ENCODE peak calls at places on chromosomes 7 and 10, in five cellular contexts. S, V, K, N and D are unnamed samples.

GRCh38 chr7:155734445-155734809 is 77.8 kb downstream of the SHH start:
- DNase-seq in S (no peak), V (no peak), K (no peak), N (no peak), D (no peak)

GRCh38 chr7:94160719-94161435 is 156.7 kb upstream of the BET1 start:
- DNase-seq in N (no peak), S (no peak), V (no peak), K (no peak), D (no peak)

GRCh38 chr10:104483582-104483981 is 129.9 kb downstream of the CFAP58 start:
- DNase-seq in S (no peak), K (no peak), V (no peak), N (peak; percentile 2), D (no peak)

GRCh38 chr7:22351878-22352277 is 5.1 kb downstream of the RAPGEF5 start:
- DNase-seq in K (no peak), S (no peak), V (no peak), N (no peak), D (no peak)

GRCh38 chr7:157228864-157229422 is 90.2 kb downstream of the UBE3C start:
- DNase-seq in N (no peak), S (no peak), K (no peak), V (no peak), D (no peak)

GRCh38 chr10:43272030-43272429 is 5.2 kb upstream of the RASGEF1A start:
- DNase-seq in S (no peak), V (no peak), K (no peak), N (no peak), D (no peak)

GRCh38 chr7:74174606-74175082 is 488 bp downstream of the EIF4H start:
- DNase-seq in S (no peak), K (no peak), V (peak; percentile 71), N (peak; percentile 36), D (no peak)

GRCh38 chr7:125773113-125773800 is 843.6 kb upstream of the POT1 start:
- DNase-seq in K (no peak), N (no peak), S (no peak), V (no peak), D (no peak)

GRCh38 chr10:84196083-84196482 is 1.7 kb downstream of the CDHR1 start:
- DNase-seq in K (no peak), V (no peak), N (no peak), S (no peak), D (no peak)

GRCh38 chr10:111885919-111886318 is 297.6 kb downstream of the GPAM start:
- DNase-seq in N (no peak), V (no peak), K (no peak), S (no peak), D (no peak)

GRCh38 chr10:71397340-71398212 is 856 bp downstream of the CDH23 start:
- DNase-seq in K (no peak), V (no peak), N (no peak), S (no peak), D (no peak)

GRCh38 chr7:108402865-108403264 is 53.4 kb downstream of the NRCAM start:
- DNase-seq in V (no peak), S (no peak), K (no peak), N (peak; percentile 16), D (no peak)

DNA sequence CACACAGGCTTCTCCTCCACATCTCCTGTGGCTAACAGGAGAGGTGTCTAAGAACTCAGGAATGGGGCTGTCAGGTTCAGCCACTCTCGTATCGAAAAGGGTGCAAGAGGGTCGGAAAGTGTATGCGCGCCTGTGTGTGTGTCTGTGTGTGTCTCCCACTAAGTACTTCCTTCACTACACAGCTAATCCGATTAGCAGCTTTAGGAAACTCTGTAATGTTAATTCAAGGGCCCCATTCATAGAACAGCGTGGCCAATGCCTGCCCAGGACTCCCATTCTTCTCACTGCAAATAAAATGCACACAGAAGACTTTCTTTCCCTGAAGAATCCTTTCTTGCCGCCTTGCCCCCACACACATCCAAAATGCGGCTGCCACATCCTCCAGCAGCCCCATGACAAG is 39.9 kb downstream of the TLL2 start:
- DNase-seq in S (no peak), N (no peak), V (no peak), K (no peak), D (no peak)
- H3K27ac ChIP-seq in S (no peak overlapping the region), N (no peak overlapping the region), V (no peak overlapping the region), K (no peak overlapping the region), D (no peak overlapping the region)

DNA sequence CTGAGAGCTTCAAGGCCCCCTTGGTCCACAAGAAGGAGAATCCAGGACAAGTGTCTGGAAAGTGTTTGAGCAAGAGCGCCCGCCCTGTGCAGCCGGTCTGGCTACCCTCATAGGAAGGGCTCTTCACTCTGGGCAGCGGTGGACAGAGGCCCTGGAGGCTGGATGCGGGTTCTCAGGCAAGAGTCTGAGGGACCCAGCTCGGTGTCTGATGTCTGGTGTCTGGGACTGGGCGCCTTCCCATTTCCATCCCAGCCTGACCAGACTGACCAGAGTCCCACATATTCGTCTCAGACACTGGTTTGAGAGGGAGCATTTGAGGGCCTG is 59.8 kb downstream of the HK1 start:
- DNase-seq in S (no peak), N (no peak), K (no peak), V (no peak), D (no peak)
- H3K27ac ChIP-seq in S (no peak overlapping the region), N (no peak overlapping the region), K (peak overlapping the region; percentile 11), V (peak overlapping the region; percentile 54), D (peak overlapping the region; percentile 90)

DNA sequence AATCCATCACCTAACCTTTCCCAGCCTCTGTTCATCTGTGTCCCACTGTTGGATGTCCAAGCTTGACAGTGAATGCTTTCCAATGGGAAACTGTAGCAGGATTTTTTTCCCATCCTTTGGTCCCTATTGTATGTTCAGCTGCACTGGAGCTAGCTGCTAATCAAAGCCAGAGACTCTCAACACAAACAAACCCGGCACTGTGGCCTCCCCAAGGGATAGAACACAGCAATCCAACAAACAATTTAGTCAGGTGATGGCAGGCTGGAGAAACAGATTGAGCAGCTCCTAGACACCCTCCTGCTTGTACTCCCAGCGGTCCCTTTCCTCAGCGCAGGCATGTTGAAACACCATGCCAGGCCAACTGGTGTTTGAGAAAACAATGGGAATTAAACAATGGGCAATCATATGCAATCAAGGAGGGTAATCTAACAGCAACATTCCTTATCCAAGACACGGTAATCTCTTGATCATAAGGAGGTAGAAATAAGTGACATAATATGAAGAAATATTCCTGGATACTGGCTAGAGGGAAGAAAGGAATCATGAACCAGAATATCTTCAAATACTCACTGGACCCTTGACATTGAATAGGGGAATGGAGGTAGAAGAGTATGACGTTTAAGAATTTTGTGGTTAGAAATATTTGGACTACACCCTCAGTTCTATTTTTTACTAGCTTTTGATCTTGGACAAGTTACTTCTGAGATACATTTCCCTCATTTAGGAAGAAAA is 15.0 kb downstream of the PTN start:
- DNase-seq in K (peak; percentile 29), V (no peak), S (no peak), N (no peak), D (no peak)
- H3K27ac ChIP-seq in K (no peak overlapping the region), V (no peak overlapping the region), S (no peak overlapping the region), N (no peak overlapping the region), D (no peak overlapping the region)

GRCh38 chr7:51224811-51225581 is 91.6 kb downstream of the COBL start:
- DNase-seq in V (no peak), S (no peak), N (peak; percentile 76), K (no peak), D (peak; percentile 41)
- H3K27ac ChIP-seq in V (no peak overlapping the region), S (no peak overlapping the region), N (no peak overlapping the region), K (no peak overlapping the region), D (peak overlapping the region; percentile 44)

DNA sequence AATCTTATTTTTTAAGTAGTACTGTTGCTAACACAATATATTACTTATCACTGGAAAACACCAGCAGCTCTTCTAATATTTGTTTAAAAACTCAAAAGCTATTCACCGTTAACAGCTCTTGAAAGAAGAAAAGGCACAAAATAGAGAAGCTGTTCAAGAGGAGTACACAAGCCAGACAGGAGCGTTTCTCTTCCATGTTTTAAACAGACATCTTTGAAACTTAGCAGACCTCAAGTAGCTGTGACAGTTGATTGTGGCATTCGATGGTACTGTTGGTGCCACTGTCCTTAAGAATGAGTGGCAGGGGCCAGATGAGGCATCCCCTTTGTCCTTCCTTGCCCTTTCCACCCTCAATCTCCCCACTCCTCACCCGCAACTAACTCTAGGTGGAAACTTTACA is 81.6 kb upstream of the PRR15 start:
- DNase-seq in S (no peak), N (no peak), V (no peak), K (no peak), D (no peak)
- H3K27ac ChIP-seq in S (no peak overlapping the region), N (no peak overlapping the region), V (no peak overlapping the region), K (no peak overlapping the region), D (no peak overlapping the region)

GRCh38 chr7:151272877-151273276 is 24.4 kb upstream of the SMARCD3 start:
- DNase-seq in S (no peak), N (no peak), V (no peak), K (no peak), D (no peak)
- H3K27ac ChIP-seq in S (no peak overlapping the region), N (peak overlapping the region; percentile 33), V (no peak overlapping the region), K (no peak overlapping the region), D (no peak overlapping the region)

GRCh38 chr7:36279251-36279925 is 110.3 kb upstream of the ANLN start:
- DNase-seq in V (peak; percentile 28), S (no peak), N (no peak), K (no peak), D (no peak)

GRCh38 chr7:36277247-36277542 is 112.5 kb upstream of the ANLN start:
- DNase-seq in S (no peak), V (no peak), K (no peak), N (no peak), D (no peak)

GRCh38 chr7:36279926-36280315 is 109.7 kb upstream of the ANLN start:
- DNase-seq in V (no peak), N (no peak), S (no peak), K (no peak), D (no peak)

GRCh38 chr7:36278069-36278766 is 111.4 kb upstream of the ANLN start:
- DNase-seq in N (no peak), S (no peak), V (peak; percentile 16), K (no peak), D (no peak)

GRCh38 chr7:36278767-36279171 is 110.9 kb upstream of the ANLN start:
- DNase-seq in N (no peak), K (peak; percentile 70), S (no peak), V (peak; percentile 49), D (no peak)
- H3K27ac ChIP-seq in N (no peak overlapping the region), K (peak overlapping the region; percentile 87), S (no peak overlapping the region), V (no peak overlapping the region), D (no peak overlapping the region)